ENCODE peak calls at places on chromosomes 1 and 21, in ten cellular contexts. One of them, this sample, is unnamed.

GRCh38 chr1:48202030-48202752 is 20.3 kb upstream of the SLC5A9 start:
- DNase-seq in psoas muscle: peak
- DNase-seq in GM12878: no peak
- DNase-seq in stimulated activated CD4-positive, alpha-beta T cell treated with anti-CD3 and anti-CD28 coated beads, Interleukin-1b, Interleukin-23, amount 100 ng/mL, for 4 hours: peak
- DNase-seq in tibial nerve: peak
- DNase-seq in G401: peak
- DNase-seq in HEK293T: peak
- DNase-seq in effector memory CD8-positive, alpha-beta T cell: peak
- DNase-seq in stimulated activated CD8-positive, alpha-beta memory T cell treated with anti-CD3 and anti-CD28 coated beads, Interleukin-2, amount 100 ng/mL, for 1 hour: peak
- DNase-seq in NCI-H1092 treated with DMSO at 0.1 percent for 48 hours: peak
- DNase-seq in this sample: peak

GRCh38 chr1:4976859-4977440 is 322.5 kb downstream of the AJAP1 start:
- DNase-seq in psoas muscle: no peak
- DNase-seq in GM12878: no peak
- DNase-seq in stimulated activated CD4-positive, alpha-beta T cell treated with anti-CD3 and anti-CD28 coated beads, Interleukin-1b, Interleukin-23, amount 100 ng/mL, for 4 hours: no peak
- DNase-seq in tibial nerve: no peak
- DNase-seq in G401: no peak
- DNase-seq in HEK293T: no peak
- DNase-seq in effector memory CD8-positive, alpha-beta T cell: no peak
- DNase-seq in stimulated activated CD8-positive, alpha-beta memory T cell treated with anti-CD3 and anti-CD28 coated beads, Interleukin-2, amount 100 ng/mL, for 1 hour: no peak
- DNase-seq in NCI-H1092 treated with DMSO at 0.1 percent for 48 hours: no peak
- DNase-seq in this sample: no peak

GRCh38 chr21:36429672-36430546 is 44.7 kb downstream of the CHAF1B start:
- DNase-seq in psoas muscle: peak
- DNase-seq in GM12878: peak
- DNase-seq in stimulated activated CD4-positive, alpha-beta T cell treated with anti-CD3 and anti-CD28 coated beads, Interleukin-1b, Interleukin-23, amount 100 ng/mL, for 4 hours: peak
- DNase-seq in tibial nerve: peak
- DNase-seq in G401: no peak
- DNase-seq in HEK293T: peak
- DNase-seq in effector memory CD8-positive, alpha-beta T cell: peak
- DNase-seq in stimulated activated CD8-positive, alpha-beta memory T cell treated with anti-CD3 and anti-CD28 coated beads, Interleukin-2, amount 100 ng/mL, for 1 hour: peak
- DNase-seq in NCI-H1092 treated with DMSO at 0.1 percent for 48 hours: no peak
- DNase-seq in this sample: peak

GRCh38 chr1:70017770-70018169 is 187.6 kb downstream of the LRRC40 start:
- DNase-seq in psoas muscle: no peak
- DNase-seq in GM12878: no peak
- DNase-seq in stimulated activated CD4-positive, alpha-beta T cell treated with anti-CD3 and anti-CD28 coated beads, Interleukin-1b, Interleukin-23, amount 100 ng/mL, for 4 hours: no peak
- DNase-seq in tibial nerve: no peak
- DNase-seq in G401: no peak
- DNase-seq in HEK293T: no peak
- DNase-seq in effector memory CD8-positive, alpha-beta T cell: no peak
- DNase-seq in stimulated activated CD8-positive, alpha-beta memory T cell treated with anti-CD3 and anti-CD28 coated beads, Interleukin-2, amount 100 ng/mL, for 1 hour: no peak
- DNase-seq in NCI-H1092 treated with DMSO at 0.1 percent for 48 hours: no peak
- DNase-seq in this sample: no peak

GRCh38 chr1:12485231-12486172 is 132.5 kb downstream of the DHRS3 start:
- DNase-seq in psoas muscle: no peak
- DNase-seq in GM12878: no peak
- DNase-seq in stimulated activated CD4-positive, alpha-beta T cell treated with anti-CD3 and anti-CD28 coated beads, Interleukin-1b, Interleukin-23, amount 100 ng/mL, for 4 hours: no peak
- DNase-seq in tibial nerve: peak
- DNase-seq in G401: no peak
- DNase-seq in HEK293T: no peak
- DNase-seq in effector memory CD8-positive, alpha-beta T cell: no peak
- DNase-seq in stimulated activated CD8-positive, alpha-beta memory T cell treated with anti-CD3 and anti-CD28 coated beads, Interleukin-2, amount 100 ng/mL, for 1 hour: no peak
- DNase-seq in NCI-H1092 treated with DMSO at 0.1 percent for 48 hours: no peak
- DNase-seq in this sample: peak

GRCh38 chr1:79688932-79689331 is 682.4 kb upstream of the ADGRL4 start:
- DNase-seq in psoas muscle: no peak
- DNase-seq in GM12878: no peak
- DNase-seq in stimulated activated CD4-positive, alpha-beta T cell treated with anti-CD3 and anti-CD28 coated beads, Interleukin-1b, Interleukin-23, amount 100 ng/mL, for 4 hours: no peak
- DNase-seq in tibial nerve: no peak
- DNase-seq in G401: no peak
- DNase-seq in HEK293T: no peak
- DNase-seq in effector memory CD8-positive, alpha-beta T cell: no peak
- DNase-seq in stimulated activated CD8-positive, alpha-beta memory T cell treated with anti-CD3 and anti-CD28 coated beads, Interleukin-2, amount 100 ng/mL, for 1 hour: no peak
- DNase-seq in NCI-H1092 treated with DMSO at 0.1 percent for 48 hours: no peak
- DNase-seq in this sample: no peak

GRCh38 chr21:45029298-45029967 is 44.9 kb upstream of the ADARB1 start:
- DNase-seq in psoas muscle: peak
- DNase-seq in GM12878: no peak
- DNase-seq in stimulated activated CD4-positive, alpha-beta T cell treated with anti-CD3 and anti-CD28 coated beads, Interleukin-1b, Interleukin-23, amount 100 ng/mL, for 4 hours: no peak
- DNase-seq in tibial nerve: no peak
- DNase-seq in G401: peak
- DNase-seq in HEK293T: no peak
- DNase-seq in effector memory CD8-positive, alpha-beta T cell: no peak
- DNase-seq in stimulated activated CD8-positive, alpha-beta memory T cell treated with anti-CD3 and anti-CD28 coated beads, Interleukin-2, amount 100 ng/mL, for 1 hour: no peak
- DNase-seq in NCI-H1092 treated with DMSO at 0.1 percent for 48 hours: peak
- DNase-seq in this sample: peak

GRCh38 chr21:15514073-15514946 is 215.5 kb upstream of the USP25 start:
- DNase-seq in psoas muscle: no peak
- DNase-seq in GM12878: peak
- DNase-seq in stimulated activated CD4-positive, alpha-beta T cell treated with anti-CD3 and anti-CD28 coated beads, Interleukin-1b, Interleukin-23, amount 100 ng/mL, for 4 hours: peak
- DNase-seq in tibial nerve: no peak
- DNase-seq in G401: no peak
- DNase-seq in HEK293T: no peak
- DNase-seq in effector memory CD8-positive, alpha-beta T cell: peak
- DNase-seq in stimulated activated CD8-positive, alpha-beta memory T cell treated with anti-CD3 and anti-CD28 coated beads, Interleukin-2, amount 100 ng/mL, for 1 hour: peak
- DNase-seq in NCI-H1092 treated with DMSO at 0.1 percent for 48 hours: no peak
- DNase-seq in this sample: no peak

GRCh38 chr1:34740161-34740875 is 14.5 kb upstream of the GJB5 start:
- DNase-seq in psoas muscle: no peak
- DNase-seq in GM12878: no peak
- DNase-seq in stimulated activated CD4-positive, alpha-beta T cell treated with anti-CD3 and anti-CD28 coated beads, Interleukin-1b, Interleukin-23, amount 100 ng/mL, for 4 hours: no peak
- DNase-seq in tibial nerve: no peak
- DNase-seq in G401: no peak
- DNase-seq in HEK293T: no peak
- DNase-seq in effector memory CD8-positive, alpha-beta T cell: no peak
- DNase-seq in stimulated activated CD8-positive, alpha-beta memory T cell treated with anti-CD3 and anti-CD28 coated beads, Interleukin-2, amount 100 ng/mL, for 1 hour: no peak
- DNase-seq in NCI-H1092 treated with DMSO at 0.1 percent for 48 hours: peak
- DNase-seq in this sample: no peak

GRCh38 chr1:166884040-166884642 is 8.1 kb upstream of the TADA1 start:
- DNase-seq in psoas muscle: peak
- DNase-seq in GM12878: no peak
- DNase-seq in stimulated activated CD4-positive, alpha-beta T cell treated with anti-CD3 and anti-CD28 coated beads, Interleukin-1b, Interleukin-23, amount 100 ng/mL, for 4 hours: peak
- DNase-seq in tibial nerve: no peak
- DNase-seq in G401: peak
- DNase-seq in HEK293T: no peak
- DNase-seq in effector memory CD8-positive, alpha-beta T cell: no peak
- DNase-seq in stimulated activated CD8-positive, alpha-beta memory T cell treated with anti-CD3 and anti-CD28 coated beads, Interleukin-2, amount 100 ng/mL, for 1 hour: no peak
- DNase-seq in NCI-H1092 treated with DMSO at 0.1 percent for 48 hours: peak
- DNase-seq in this sample: peak

GRCh38 chr1:95408506-95409136 is 174.6 kb downstream of the RWDD3 start:
- DNase-seq in psoas muscle: no peak
- DNase-seq in GM12878: no peak
- DNase-seq in stimulated activated CD4-positive, alpha-beta T cell treated with anti-CD3 and anti-CD28 coated beads, Interleukin-1b, Interleukin-23, amount 100 ng/mL, for 4 hours: no peak
- DNase-seq in tibial nerve: no peak
- DNase-seq in G401: no peak
- DNase-seq in HEK293T: no peak
- DNase-seq in effector memory CD8-positive, alpha-beta T cell: no peak
- DNase-seq in stimulated activated CD8-positive, alpha-beta memory T cell treated with anti-CD3 and anti-CD28 coated beads, Interleukin-2, amount 100 ng/mL, for 1 hour: no peak
- DNase-seq in NCI-H1092 treated with DMSO at 0.1 percent for 48 hours: no peak
- DNase-seq in this sample: no peak

GRCh38 chr1:51236548-51237312 is 657 bp downstream of the RNF11 start:
- DNase-seq in psoas muscle: peak
- DNase-seq in GM12878: no peak
- DNase-seq in stimulated activated CD4-positive, alpha-beta T cell treated with anti-CD3 and anti-CD28 coated beads, Interleukin-1b, Interleukin-23, amount 100 ng/mL, for 4 hours: peak
- DNase-seq in tibial nerve: peak
- DNase-seq in G401: peak
- DNase-seq in HEK293T: peak
- DNase-seq in effector memory CD8-positive, alpha-beta T cell: peak
- DNase-seq in stimulated activated CD8-positive, alpha-beta memory T cell treated with anti-CD3 and anti-CD28 coated beads, Interleukin-2, amount 100 ng/mL, for 1 hour: peak
- DNase-seq in NCI-H1092 treated with DMSO at 0.1 percent for 48 hours: peak
- DNase-seq in this sample: peak

GRCh38 chr1:41891403-41891896 is 27.3 kb downstream of the HIVEP3 start:
- DNase-seq in psoas muscle: no peak
- DNase-seq in GM12878: peak
- DNase-seq in stimulated activated CD4-positive, alpha-beta T cell treated with anti-CD3 and anti-CD28 coated beads, Interleukin-1b, Interleukin-23, amount 100 ng/mL, for 4 hours: peak
- DNase-seq in tibial nerve: no peak
- DNase-seq in G401: no peak
- DNase-seq in HEK293T: no peak
- DNase-seq in effector memory CD8-positive, alpha-beta T cell: peak
- DNase-seq in stimulated activated CD8-positive, alpha-beta memory T cell treated with anti-CD3 and anti-CD28 coated beads, Interleukin-2, amount 100 ng/mL, for 1 hour: peak
- DNase-seq in NCI-H1092 treated with DMSO at 0.1 percent for 48 hours: peak
- DNase-seq in this sample: peak

GRCh38 chr1:99818063-99818699 is 32.0 kb upstream of the AGL start:
- DNase-seq in psoas muscle: no peak
- DNase-seq in GM12878: no peak
- DNase-seq in stimulated activated CD4-positive, alpha-beta T cell treated with anti-CD3 and anti-CD28 coated beads, Interleukin-1b, Interleukin-23, amount 100 ng/mL, for 4 hours: no peak
- DNase-seq in tibial nerve: no peak
- DNase-seq in G401: no peak
- DNase-seq in HEK293T: no peak
- DNase-seq in effector memory CD8-positive, alpha-beta T cell: no peak
- DNase-seq in stimulated activated CD8-positive, alpha-beta memory T cell treated with anti-CD3 and anti-CD28 coated beads, Interleukin-2, amount 100 ng/mL, for 1 hour: no peak
- DNase-seq in NCI-H1092 treated with DMSO at 0.1 percent for 48 hours: no peak
- DNase-seq in this sample: no peak

GRCh38 chr1:218344814-218345672 is at the start of gene TGFB2:
- DNase-seq in psoas muscle: peak
- DNase-seq in GM12878: no peak
- DNase-seq in stimulated activated CD4-positive, alpha-beta T cell treated with anti-CD3 and anti-CD28 coated beads, Interleukin-1b, Interleukin-23, amount 100 ng/mL, for 4 hours: no peak
- DNase-seq in tibial nerve: peak
- DNase-seq in G401: peak
- DNase-seq in HEK293T: peak
- DNase-seq in effector memory CD8-positive, alpha-beta T cell: no peak
- DNase-seq in stimulated activated CD8-positive, alpha-beta memory T cell treated with anti-CD3 and anti-CD28 coated beads, Interleukin-2, amount 100 ng/mL, for 1 hour: no peak
- DNase-seq in NCI-H1092 treated with DMSO at 0.1 percent for 48 hours: peak
- DNase-seq in this sample: no peak

GRCh38 chr1:84889437-84889836 is 3.6 kb downstream of the LPAR3 start:
- DNase-seq in psoas muscle: no peak
- DNase-seq in GM12878: no peak
- DNase-seq in stimulated activated CD4-positive, alpha-beta T cell treated with anti-CD3 and anti-CD28 coated beads, Interleukin-1b, Interleukin-23, amount 100 ng/mL, for 4 hours: no peak
- DNase-seq in tibial nerve: no peak
- DNase-seq in G401: no peak
- DNase-seq in HEK293T: no peak
- DNase-seq in effector memory CD8-positive, alpha-beta T cell: no peak
- DNase-seq in stimulated activated CD8-positive, alpha-beta memory T cell treated with anti-CD3 and anti-CD28 coated beads, Interleukin-2, amount 100 ng/mL, for 1 hour: no peak
- DNase-seq in NCI-H1092 treated with DMSO at 0.1 percent for 48 hours: no peak
- DNase-seq in this sample: no peak

GRCh38 chr1:154877370-154877974 is 7.4 kb upstream of the KCNN3 start:
- DNase-seq in psoas muscle: no peak
- DNase-seq in GM12878: no peak
- DNase-seq in stimulated activated CD4-positive, alpha-beta T cell treated with anti-CD3 and anti-CD28 coated beads, Interleukin-1b, Interleukin-23, amount 100 ng/mL, for 4 hours: no peak
- DNase-seq in tibial nerve: no peak
- DNase-seq in G401: no peak
- DNase-seq in HEK293T: no peak
- DNase-seq in effector memory CD8-positive, alpha-beta T cell: no peak
- DNase-seq in stimulated activated CD8-positive, alpha-beta memory T cell treated with anti-CD3 and anti-CD28 coated beads, Interleukin-2, amount 100 ng/mL, for 1 hour: no peak
- DNase-seq in NCI-H1092 treated with DMSO at 0.1 percent for 48 hours: no peak
- DNase-seq in this sample: no peak

GRCh38 chr1:53376742-53377437 is 49.0 kb upstream of the LRP8 start:
- DNase-seq in psoas muscle: peak
- DNase-seq in GM12878: no peak
- DNase-seq in stimulated activated CD4-positive, alpha-beta T cell treated with anti-CD3 and anti-CD28 coated beads, Interleukin-1b, Interleukin-23, amount 100 ng/mL, for 4 hours: no peak
- DNase-seq in tibial nerve: no peak
- DNase-seq in G401: no peak
- DNase-seq in HEK293T: no peak
- DNase-seq in effector memory CD8-positive, alpha-beta T cell: no peak
- DNase-seq in stimulated activated CD8-positive, alpha-beta memory T cell treated with anti-CD3 and anti-CD28 coated beads, Interleukin-2, amount 100 ng/mL, for 1 hour: no peak
- DNase-seq in NCI-H1092 treated with DMSO at 0.1 percent for 48 hours: peak
- DNase-seq in this sample: no peak

GRCh38 chr1:233668146-233668724 is 54.3 kb downstream of the KCNK1 start:
- DNase-seq in psoas muscle: no peak
- DNase-seq in GM12878: no peak
- DNase-seq in stimulated activated CD4-positive, alpha-beta T cell treated with anti-CD3 and anti-CD28 coated beads, Interleukin-1b, Interleukin-23, amount 100 ng/mL, for 4 hours: no peak
- DNase-seq in tibial nerve: no peak
- DNase-seq in G401: peak
- DNase-seq in HEK293T: no peak
- DNase-seq in effector memory CD8-positive, alpha-beta T cell: no peak
- DNase-seq in stimulated activated CD8-positive, alpha-beta memory T cell treated with anti-CD3 and anti-CD28 coated beads, Interleukin-2, amount 100 ng/mL, for 1 hour: no peak
- DNase-seq in NCI-H1092 treated with DMSO at 0.1 percent for 48 hours: no peak
- DNase-seq in this sample: no peak

GRCh38 chr1:89986020-89986419 is 8.9 kb upstream of the ZNF326 start:
- DNase-seq in psoas muscle: no peak
- DNase-seq in GM12878: no peak
- DNase-seq in stimulated activated CD4-positive, alpha-beta T cell treated with anti-CD3 and anti-CD28 coated beads, Interleukin-1b, Interleukin-23, amount 100 ng/mL, for 4 hours: no peak
- DNase-seq in tibial nerve: no peak
- DNase-seq in G401: no peak
- DNase-seq in HEK293T: no peak
- DNase-seq in effector memory CD8-positive, alpha-beta T cell: no peak
- DNase-seq in stimulated activated CD8-positive, alpha-beta memory T cell treated with anti-CD3 and anti-CD28 coated beads, Interleukin-2, amount 100 ng/mL, for 1 hour: no peak
- DNase-seq in NCI-H1092 treated with DMSO at 0.1 percent for 48 hours: peak
- DNase-seq in this sample: no peak

GRCh38 chr1:230205719-230206198 is 138.7 kb downstream of the GALNT2 start:
- DNase-seq in psoas muscle: no peak
- DNase-seq in GM12878: no peak
- DNase-seq in stimulated activated CD4-positive, alpha-beta T cell treated with anti-CD3 and anti-CD28 coated beads, Interleukin-1b, Interleukin-23, amount 100 ng/mL, for 4 hours: no peak
- DNase-seq in tibial nerve: no peak
- DNase-seq in G401: no peak
- DNase-seq in HEK293T: no peak
- DNase-seq in effector memory CD8-positive, alpha-beta T cell: no peak
- DNase-seq in stimulated activated CD8-positive, alpha-beta memory T cell treated with anti-CD3 and anti-CD28 coated beads, Interleukin-2, amount 100 ng/mL, for 1 hour: no peak
- DNase-seq in NCI-H1092 treated with DMSO at 0.1 percent for 48 hours: no peak
- DNase-seq in this sample: no peak

GRCh38 chr1:246161626-246162025 is 345.5 kb downstream of the SMYD3 start:
- DNase-seq in psoas muscle: no peak
- DNase-seq in GM12878: no peak
- DNase-seq in stimulated activated CD4-positive, alpha-beta T cell treated with anti-CD3 and anti-CD28 coated beads, Interleukin-1b, Interleukin-23, amount 100 ng/mL, for 4 hours: no peak
- DNase-seq in tibial nerve: no peak
- DNase-seq in G401: no peak
- DNase-seq in HEK293T: no peak
- DNase-seq in effector memory CD8-positive, alpha-beta T cell: no peak
- DNase-seq in stimulated activated CD8-positive, alpha-beta memory T cell treated with anti-CD3 and anti-CD28 coated beads, Interleukin-2, amount 100 ng/mL, for 1 hour: no peak
- DNase-seq in NCI-H1092 treated with DMSO at 0.1 percent for 48 hours: no peak
- DNase-seq in this sample: no peak

GRCh38 chr1:248611883-248612282 is 14.4 kb upstream of the OR2T10 start:
- DNase-seq in psoas muscle: no peak
- DNase-seq in GM12878: no peak
- DNase-seq in stimulated activated CD4-positive, alpha-beta T cell treated with anti-CD3 and anti-CD28 coated beads, Interleukin-1b, Interleukin-23, amount 100 ng/mL, for 4 hours: no peak
- DNase-seq in tibial nerve: no peak
- DNase-seq in G401: no peak
- DNase-seq in HEK293T: no peak
- DNase-seq in effector memory CD8-positive, alpha-beta T cell: no peak
- DNase-seq in stimulated activated CD8-positive, alpha-beta memory T cell treated with anti-CD3 and anti-CD28 coated beads, Interleukin-2, amount 100 ng/mL, for 1 hour: no peak
- DNase-seq in NCI-H1092 treated with DMSO at 0.1 percent for 48 hours: no peak
- DNase-seq in this sample: no peak

This sample was measured in Right ventricle myocardium superior.